ENCODE peak calls at places on chromosome 12, in seven cellular contexts. T is stimulated activated CD4-positive, alpha-beta T cell treated with anti-CD3 and anti-CD28 coated beads, Interleukin-12 subunit alpha, Interleukin-12 subunit beta, amount 100 ng/mL, for 48 hours; W is activated T-helper 1 cell treated with anti-CD3 and anti-CD28 coated beads, Interleukin-12 subunit alpha, Interleukin-12 subunit beta, Interleukin-2, Interleukin-4 antibody, amounts not matched to agents 30 ng/mL and 10 ng/mL and 1 ng/mL, durations not matched to agents 14 hours and 24 hours and 36 hours; G is bronchial epithelial cell; K is heart left ventricle; X is progenitor cell of endocrine pancreas; C is epithelial cell of esophagus. U is an unnamed sample.

GRCh38 chr12:109493090-109493489 is 15.7 kb downstream of the UBE3B start:
- DNase-seq in T (no peak), W (no peak), G (no peak), K (no peak), X (no peak), C (no peak), U (no peak)

GRCh38 chr12:1920436-1920835 is 2.0 kb upstream of the CACNA2D4 start:
- DNase-seq in T (no peak), W (no peak), G (no peak), K (no peak), X (no peak), C (no peak), U (no peak)

GRCh38 chr12:2794736-2795289 is at the start of gene FKBP4:
- DNase-seq in T (peak), W (peak), G (peak), K (peak), X (peak), C (peak), U (peak)

GRCh38 chr12:41967668-41968649 is 176.7 kb downstream of the GXYLT1 start:
- DNase-seq in T (no peak), W (no peak), G (peak), K (no peak), X (no peak), C (peak), U (no peak)

GRCh38 chr12:47356129-47356622 is 276.4 kb upstream of the AMIGO2 start:
- DNase-seq in T (no peak), W (no peak), G (peak), K (no peak), X (no peak), C (no peak), U (no peak)

GRCh38 chr12:110185626-110186025 is 61.5 kb downstream of the IFT81 start:
- DNase-seq in T (no peak), W (no peak), G (no peak), K (no peak), X (no peak), C (no peak), U (no peak)

GRCh38 chr12:2225736-2226135 is 172.9 kb downstream of the CACNA1C start:
- DNase-seq in T (no peak), W (no peak), G (no peak), K (no peak), X (no peak), C (no peak), U (no peak)

GRCh38 chr12:15830538-15830937 is 41.4 kb upstream of the EPS8 start:
- DNase-seq in T (no peak), W (no peak), G (peak), K (no peak), X (no peak), C (peak), U (no peak)

GRCh38 chr12:100661300-100661951 is 87.9 kb downstream of the GAS2L3 start:
- DNase-seq in T (no peak), W (no peak), G (peak), K (no peak), X (no peak), C (peak), U (no peak)

GRCh38 chr12:58777815-58778214 is 142.5 kb downstream of the LRIG3 start:
- DNase-seq in T (no peak), W (no peak), G (no peak), K (no peak), X (no peak), C (no peak), U (no peak)

GRCh38 chr12:66043035-66043434 is 87.5 kb downstream of the LLPH start:
- DNase-seq in T (no peak), W (no peak), G (no peak), K (no peak), X (no peak), C (no peak), U (no peak)

GRCh38 chr12:124621296-124621660 is 53.9 kb upstream of the NCOR2 start:
- DNase-seq in T (no peak), W (no peak), G (no peak), K (peak), X (no peak), C (peak), U (no peak)

GRCh38 chr12:11724888-11725310 is 75.4 kb downstream of the ETV6 start:
- DNase-seq in T (no peak), W (no peak), G (no peak), K (no peak), X (no peak), C (no peak), U (no peak)

GRCh38 chr12:119826661-119827435 is 50.3 kb downstream of the CIT start:
- DNase-seq in T (no peak), W (no peak), G (no peak), K (no peak), X (no peak), C (no peak), U (no peak)

GRCh38 chr12:124767075-124767821 is 96.4 kb downstream of the SCARB1 start:
- DNase-seq in T (peak), W (peak), G (peak), K (peak), X (peak), C (peak), U (peak)

GRCh38 chr12:110699591-110700445 is 10.9 kb upstream of the HVCN1 start:
- DNase-seq in T (no peak), W (no peak), G (no peak), K (no peak), X (no peak), C (no peak), U (peak)

GRCh38 chr12:3998968-3999792 is 126.0 kb upstream of the PARP11 start:
- DNase-seq in T (no peak), W (no peak), G (peak), K (no peak), X (peak), C (peak), U (no peak)

U was measured in BE2C.